ENCODE peak calls at places on chromosomes 11 and 22, in ten cellular contexts. W, G, L, U, A, V, N, O, D and B are unnamed samples.

GRCh38 chr11:113818426-113818825 is 38.8 kb downstream of the CLDN25 start:
- DNase-seq in W (no peak), G (no peak), D (no peak), V (no peak), A (peak), U (no peak), N (no peak), L (no peak), O (no peak), B (no peak)

GRCh38 chr22:49733631-49734030 is 94.0 kb downstream of the BRD1 start:
- DNase-seq in G (no peak), D (no peak), A (no peak), O (no peak), V (no peak), L (no peak), U (no peak), W (no peak), N (no peak), B (peak)

GRCh38 chr11:120086651-120087050 is 51.3 kb downstream of the TRIM29 start:
- DNase-seq in V (no peak), W (no peak), D (no peak), L (no peak), O (no peak), A (no peak), G (no peak), N (no peak), U (no peak), B (no peak)

GRCh38 chr22:48585916-48586798 is 1241.5 kb downstream of the BRD1 start:
- DNase-seq in V (no peak), W (no peak), O (no peak), A (no peak), U (no peak), N (no peak), L (no peak), D (peak), G (no peak), B (no peak)

GRCh38 chr11:58900479-58901420 is 38.5 kb upstream of the GLYATL1 start:
- DNase-seq in D (peak), A (peak), N (peak), V (peak), O (peak), L (no peak), U (peak), W (no peak), G (peak), B (no peak)

GRCh38 chr22:20946991-20947390 is 20.1 kb upstream of the AIFM3 start:
- DNase-seq in N (no peak), D (no peak), O (no peak), U (no peak), A (no peak), V (no peak), G (no peak), L (no peak), W (no peak), B (no peak)

GRCh38 chr22:31139866-31140716 is at the start of gene PLA2G3:
- DNase-seq in A (peak), V (peak), L (no peak), D (no peak), O (peak), N (no peak), W (peak), U (no peak), G (peak), B (no peak)

GRCh38 chr11:64385953-64386704 is 27.2 kb downstream of the RPS6KA4 start:
- DNase-seq in A (peak), U (no peak), N (no peak), G (no peak), O (no peak), V (no peak), L (no peak), D (no peak), W (no peak), B (no peak)

GRCh38 chr11:57094206-57094940 is 87.4 kb upstream of the LRRC55 start:
- DNase-seq in N (no peak), O (no peak), W (no peak), G (no peak), D (no peak), L (no peak), A (peak), U (no peak), V (no peak), B (no peak)

GRCh38 chr11:25775608-25776007 is 556.3 kb upstream of the ANO3 start:
- DNase-seq in D (no peak), U (no peak), G (no peak), V (no peak), O (no peak), N (no peak), L (no peak), A (peak), W (no peak), B (no peak)

GRCh38 chr11:73983764-73984543 is 1.3 kb upstream of the UCP2 start:
- DNase-seq in V (no peak), N (no peak), O (no peak), D (no peak), L (no peak), W (no peak), U (no peak), G (no peak), A (no peak), B (no peak)

GRCh38 chr11:29300441-29300840 is 716.4 kb downstream of the KCNA4 start:
- DNase-seq in N (no peak), G (no peak), L (no peak), W (no peak), U (no peak), D (no peak), O (no peak), A (peak), V (no peak), B (no peak)

GRCh38 chr11:85918910-85919794 is 64.0 kb downstream of the CCDC83 start:
- DNase-seq in W (no peak), O (no peak), L (no peak), V (no peak), G (no peak), D (no peak), N (no peak), U (no peak), A (peak), B (no peak)

GRCh38 chr22:43378011-43378704 is 33.7 kb upstream of the MPPED1 start:
- DNase-seq in W (peak), V (no peak), A (peak), L (no peak), N (peak), D (no peak), U (no peak), O (no peak), G (no peak), B (no peak)

GRCh38 chr11:14764899-14765527 is 121.4 kb downstream of the PDE3B start:
- DNase-seq in O (no peak), N (peak), V (peak), L (no peak), G (no peak), D (no peak), U (no peak), A (peak), W (no peak), B (no peak)

GRCh38 chr11:68455485-68455884 is 5.1 kb upstream of the PPP6R3 start:
- DNase-seq in W (no peak), N (no peak), D (no peak), A (no peak), L (no peak), V (no peak), O (no peak), G (no peak), U (no peak), B (no peak)

GRCh38 chr11:134275534-134276395 is at the start of gene GLB1L3:
- DNase-seq in L (peak), W (no peak), O (no peak), N (no peak), G (peak), U (no peak), D (peak), V (peak), A (no peak), B (no peak)
- TF ChIP-seq CTCF in L (no peak), W (no peak), O (no peak), N (peak), G (peak), U (no peak), D (no peak), V (peak), A (peak), B (peak)

GRCh38 chr11:65637794-65638317 is at the start of gene SIPA1:
- DNase-seq in U (peak), L (peak), G (peak), A (peak), O (peak), N (no peak), W (peak), V (peak), D (peak), B (peak)
- TF ChIP-seq CTCF in U (peak), L (no peak), G (peak), A (peak), O (no peak), N (no peak), W (no peak), V (no peak), D (no peak), B (peak)

GRCh38 chr11:12289667-12290476 is 87.5 kb upstream of the PARVA start:
- DNase-seq in O (peak), W (no peak), G (no peak), U (no peak), A (no peak), D (no peak), V (no peak), N (no peak), L (no peak), B (peak)

GRCh38 chr11:12287374-12288211 is 89.8 kb upstream of the PARVA start:
- DNase-seq in G (peak), L (no peak), O (peak), U (peak), V (no peak), D (no peak), W (peak), A (peak), N (no peak), B (peak)

GRCh38 chr11:12288212-12288933 is 89.0 kb upstream of the PARVA start:
- DNase-seq in U (peak), L (no peak), N (peak), O (peak), A (peak), W (peak), G (peak), V (no peak), D (peak), B (peak)

GRCh38 chr11:12290477-12290922 is 86.9 kb upstream of the PARVA start:
- DNase-seq in W (no peak), A (no peak), D (no peak), N (no peak), L (no peak), U (no peak), O (no peak), V (no peak), G (no peak), B (peak)

GRCh38 chr11:12288934-12289666 is 88.3 kb upstream of the PARVA start:
- DNase-seq in N (no peak), L (no peak), A (no peak), W (no peak), O (peak), U (no peak), G (no peak), V (no peak), D (no peak), B (peak)
- TF ChIP-seq CTCF in N (no peak), L (no peak), A (no peak), W (no peak), O (no peak), U (no peak), G (no peak), V (no peak), D (no peak), B (peak)

GRCh38 chr11:93067881-93068390 is 98.5 kb downstream of the MTNR1B start:
- DNase-seq in O (no peak), N (no peak), L (no peak), G (no peak), U (no peak), V (no peak), A (no peak), D (no peak), W (no peak), B (no peak)
- TF ChIP-seq CTCF in O (no peak), N (no peak), L (no peak), G (no peak), U (no peak), V (no peak), A (no peak), D (no peak), W (no peak), B (no peak)

GRCh38 chr11:20388096-20389055 is 860 bp downstream of the PRMT3 start:
- DNase-seq in G (no peak), U (no peak), D (no peak), L (no peak), A (peak), W (no peak), N (no peak), V (no peak), O (no peak), B (no peak)

DNA sequence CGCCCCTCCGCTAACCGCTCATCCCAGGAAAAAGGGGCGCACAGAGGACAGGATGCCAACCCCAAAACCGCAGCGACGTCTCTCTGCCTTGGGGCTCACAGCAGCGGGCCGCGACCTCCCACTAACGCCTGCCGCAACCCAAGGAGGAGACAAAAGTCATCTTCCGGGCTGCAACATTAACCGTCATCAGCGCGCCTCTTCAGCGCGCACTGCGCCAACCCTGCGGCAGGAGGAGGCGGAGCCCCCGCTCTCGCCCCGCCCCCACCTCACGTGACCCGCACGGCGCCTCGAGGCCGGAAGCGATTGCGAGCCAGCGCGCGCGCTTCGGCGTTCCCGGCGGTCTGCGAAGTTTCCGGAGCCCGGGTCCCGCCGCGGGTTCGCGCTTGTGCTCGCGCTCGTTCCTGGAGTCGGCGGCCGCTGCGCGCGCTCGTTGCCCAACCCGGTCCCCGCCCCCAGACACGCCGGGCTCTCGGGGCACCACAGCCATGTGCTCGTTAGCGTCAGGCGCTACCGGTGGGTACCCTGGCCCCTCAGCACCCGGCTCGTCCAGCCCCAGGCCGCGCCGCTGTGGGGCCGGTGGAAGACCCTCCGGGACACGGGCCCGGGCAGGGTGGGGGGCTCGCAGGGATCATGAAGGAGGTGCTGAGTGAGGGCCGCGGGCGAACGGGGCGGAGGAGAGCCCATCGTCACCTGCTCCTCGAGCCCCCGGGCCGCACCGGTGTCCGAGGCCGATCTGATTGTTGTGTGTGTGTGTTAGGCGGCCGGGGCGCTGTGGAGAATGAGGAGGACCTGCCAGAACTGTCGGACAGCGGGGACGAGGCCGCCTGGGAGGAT is at the start of gene PRMT3:
- DNase-seq in A (peak), V (peak), D (peak), L (peak), O (peak), U (peak), G (peak), W (peak), N (peak), B (peak)
- TF ChIP-seq CTCF in A (no peak), V (peak), D (peak), L (peak), O (no peak), U (no peak), G (peak), W (peak), N (no peak), B (peak)

GRCh38 chr22:41091139-41092022 is 1.0 kb upstream of the EP300 start:
- DNase-seq in O (peak), N (peak), A (peak), V (peak), G (peak), L (peak), U (peak), W (peak), D (peak), B (peak)

GRCh38 chr22:41092847-41093371 is 517 bp downstream of the EP300 start:
- DNase-seq in D (no peak), O (no peak), L (no peak), V (no peak), W (no peak), G (no peak), N (no peak), A (peak), U (peak), B (no peak)

GRCh38 chr22:41094036-41094435 is 1.6 kb downstream of the EP300 start:
- DNase-seq in N (no peak), V (no peak), W (no peak), G (no peak), D (no peak), U (no peak), L (no peak), A (peak), O (no peak), B (no peak)

GRCh38 chr22:41096391-41096790 is 4.0 kb downstream of the EP300 start:
- DNase-seq in W (no peak), N (no peak), D (no peak), V (no peak), A (no peak), L (no peak), U (no peak), G (no peak), O (no peak), B (no peak)

GRCh38 chr22:41092023-41092817 is at the start of gene EP300:
- DNase-seq in O (peak), N (peak), G (peak), D (peak), W (peak), L (peak), V (peak), U (peak), A (peak), B (peak)
- TF ChIP-seq CTCF in O (no peak), N (peak), G (no peak), D (no peak), W (peak), L (no peak), V (peak), U (peak), A (peak), B (peak)